ENCODE peak calls at places on chromosomes 2 and 18, in five cellular contexts. A is NAMALWA; T is effector memory CD8-positive, alpha-beta T cell; R is HEK293T; C is LHCN-M2. O is an unnamed sample.

GRCh38 chr2:75146903-75147332 is 52.4 kb downstream of the TACR1 start:
- DNase-seq in A (no peak), T (no peak), R (no peak), C (peak), O (peak)

GRCh38 chr2:16244153-16244965 is 304.0 kb downstream of the MYCN start:
- DNase-seq in A (no peak), T (no peak), R (no peak), C (no peak), O (no peak)

GRCh38 chr18:23902396-23902795 is 112.2 kb upstream of the TTC39C start:
- DNase-seq in A (no peak), T (no peak), R (no peak), C (no peak), O (no peak)

GRCh38 chr2:109470121-109470921 is 143.4 kb downstream of the SEPTIN10 start:
- DNase-seq in A (no peak), T (no peak), R (no peak), C (peak), O (no peak)

GRCh38 chr2:65281626-65282351 is 54.2 kb downstream of the ACTR2 start:
- DNase-seq in A (no peak), T (no peak), R (no peak), C (peak), O (no peak)

GRCh38 chr2:203623616-203624015 is 82.8 kb upstream of the CD28 start:
- DNase-seq in A (no peak), T (no peak), R (no peak), C (peak), O (no peak)

GRCh38 chr18:36811430-36811829 is 17.4 kb downstream of the TPGS2 start:
- DNase-seq in A (no peak), T (no peak), R (no peak), C (peak), O (no peak)

GRCh38 chr2:105391058-105391627 is 7.7 kb downstream of the FHL2 start:
- DNase-seq in A (no peak), T (no peak), R (no peak), C (peak), O (no peak)

GRCh38 chr18:6103758-6104157 is 208.4 kb upstream of the TMEM200C start:
- DNase-seq in A (no peak), T (no peak), R (no peak), C (no peak), O (no peak)

GRCh38 chr18:23658296-23658695 is 4.4 kb downstream of the ANKRD29 start:
- DNase-seq in A (no peak), T (no peak), R (no peak), C (peak), O (no peak)

GRCh38 chr2:165790461-165790860 is 3.6 kb downstream of the GALNT3 start:
- DNase-seq in A (no peak), T (no peak), R (no peak), C (no peak), O (no peak)

GRCh38 chr2:149733936-149734685 is 146.5 kb upstream of the MMADHC start:
- DNase-seq in A (no peak), T (no peak), R (peak), C (peak), O (no peak)

GRCh38 chr2:14304326-14304725 is 328.2 kb upstream of the LRATD1 start:
- DNase-seq in A (no peak), T (no peak), R (no peak), C (no peak), O (no peak)

GRCh38 chr2:217993055-217993645 is 9.6 kb downstream of the TNS1 start:
- DNase-seq in A (no peak), T (no peak), R (no peak), C (peak), O (no peak)

GRCh38 chr2:176285321-176285720 is 16.1 kb downstream of the MTX2 start:
- DNase-seq in A (no peak), T (no peak), R (peak), C (peak), O (no peak)

GRCh38 chr2:61536086-61536722 is 2.0 kb downstream of the XPO1 start:
- DNase-seq in A (peak), T (no peak), R (peak), C (peak), O (peak)

GRCh38 chr18:35143615-35144596 is 96.9 kb upstream of the ZNF397 start:
- DNase-seq in A (peak), T (peak), R (peak), C (peak), O (peak)

GRCh38 chr2:194822657-194823056 is 834.4 kb upstream of the SLC39A10 start:
- DNase-seq in A (no peak), T (no peak), R (no peak), C (no peak), O (no peak)

GRCh38 chr18:39870586-39870985 is 2084.4 kb upstream of the PIK3C3 start:
- DNase-seq in A (no peak), T (no peak), R (no peak), C (peak), O (no peak)

GRCh38 chr2:9905413-9905812 is 46.1 kb upstream of the GRHL1 start:
- DNase-seq in A (no peak), T (no peak), R (no peak), C (no peak), O (no peak)

GRCh38 chr2:16199882-16200590 is 259.7 kb downstream of the MYCN start:
- DNase-seq in A (no peak), T (no peak), R (no peak), C (no peak), O (no peak)

GRCh38 chr2:167925775-167926174 is 321.6 kb downstream of the STK39 start:
- DNase-seq in A (no peak), T (no peak), R (no peak), C (no peak), O (no peak)

GRCh38 chr2:39696072-39696471 is 30.4 kb downstream of the TMEM178A start:
- DNase-seq in A (no peak), T (no peak), R (peak), C (peak), O (no peak)